ENCODE peak calls at places on chromosomes 12 and 14, in seven cellular contexts. B is CD4-positive, alpha-beta memory T cell; G is thoracic aorta; S is gastrocnemius medialis; J is HCT116; N is lower lobe of right lung; W is OCI-LY7. Y is an unnamed sample.

GRCh38 chr12:68086019-68086603 is 73.4 kb downstream of the IFNG start:
- DNase-seq in B (no peak), G (no peak), N (no peak), J (no peak), W (no peak), S (no peak), Y (no peak)

GRCh38 chr14:64569108-64570045 is 19.6 kb downstream of the PPP1R36 start:
- DNase-seq in S (peak), W (no peak), G (peak), J (peak), N (no peak), B (no peak), Y (peak)

GRCh38 chr12:11669348-11669747 is 19.9 kb downstream of the ETV6 start:
- DNase-seq in J (no peak), N (no peak), G (no peak), S (no peak), B (no peak), W (no peak), Y (no peak)

GRCh38 chr12:109232731-109233130 is 76.4 kb downstream of the FOXN4 start:
- DNase-seq in B (no peak), N (no peak), G (no peak), J (no peak), S (no peak), W (no peak), Y (no peak)

GRCh38 chr12:63982787-63983186 is 138.3 kb downstream of the SRGAP1 start:
- DNase-seq in N (no peak), W (no peak), J (no peak), B (no peak), S (no peak), G (no peak), Y (no peak)

GRCh38 chr12:131980263-131980662 is 30.5 kb downstream of the EP400 start:
- DNase-seq in S (no peak), J (no peak), W (peak), N (no peak), G (no peak), B (no peak), Y (no peak)

GRCh38 chr12:46049665-46050064 is 59.3 kb upstream of the SCAF11 start:
- DNase-seq in J (no peak), N (no peak), B (no peak), G (no peak), S (no peak), W (peak), Y (no peak)

GRCh38 chr14:51419685-51420084 is 179.6 kb downstream of the TMX1 start:
- DNase-seq in B (peak), G (no peak), W (peak), J (no peak), S (no peak), N (no peak), Y (no peak)

GRCh38 chr14:88818018-88818417 is 6.4 kb upstream of the TTC8 start:
- DNase-seq in N (no peak), B (no peak), S (no peak), G (no peak), J (no peak), W (no peak), Y (no peak)

GRCh38 chr12:99386907-99387306 is 260.6 kb upstream of the GARIN6 start:
- DNase-seq in G (no peak), B (no peak), W (peak), J (peak), N (no peak), S (no peak), Y (no peak)

GRCh38 chr14:90050271-90050670 is 11.5 kb upstream of the KCNK13 start:
- DNase-seq in W (no peak), J (no peak), N (no peak), B (no peak), G (no peak), S (no peak), Y (no peak)
- H3K27ac ChIP-seq in W (no peak), J (no peak), N (no peak), B (no peak), G (no peak), S (no peak), Y (no peak)

DNA sequence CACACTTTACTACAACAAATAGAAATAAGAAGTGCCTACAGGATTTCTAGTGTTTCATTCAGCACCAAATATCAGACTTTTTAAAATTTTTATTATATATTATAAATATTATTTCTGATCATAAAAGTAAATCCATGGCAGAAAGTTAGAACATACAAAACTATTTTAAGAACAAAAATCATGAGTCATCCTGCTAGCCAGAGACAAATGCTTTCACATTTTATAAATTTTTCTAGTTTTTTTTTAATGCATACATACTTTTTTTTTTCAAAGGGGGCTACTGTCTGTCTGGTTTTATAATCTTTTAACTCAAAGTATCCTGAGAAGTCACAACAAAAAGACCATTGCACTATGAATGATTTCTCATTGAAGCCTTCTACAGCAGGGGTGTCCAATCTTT is 67.5 kb downstream of the EPS8 start:
- DNase-seq in W (no peak), B (no peak), N (no peak), J (no peak), G (no peak), S (no peak), Y (no peak)
- H3K27ac ChIP-seq in W (no peak), B (no peak), N (no peak), J (no peak), G (peak), S (no peak), Y (no peak)

DNA sequence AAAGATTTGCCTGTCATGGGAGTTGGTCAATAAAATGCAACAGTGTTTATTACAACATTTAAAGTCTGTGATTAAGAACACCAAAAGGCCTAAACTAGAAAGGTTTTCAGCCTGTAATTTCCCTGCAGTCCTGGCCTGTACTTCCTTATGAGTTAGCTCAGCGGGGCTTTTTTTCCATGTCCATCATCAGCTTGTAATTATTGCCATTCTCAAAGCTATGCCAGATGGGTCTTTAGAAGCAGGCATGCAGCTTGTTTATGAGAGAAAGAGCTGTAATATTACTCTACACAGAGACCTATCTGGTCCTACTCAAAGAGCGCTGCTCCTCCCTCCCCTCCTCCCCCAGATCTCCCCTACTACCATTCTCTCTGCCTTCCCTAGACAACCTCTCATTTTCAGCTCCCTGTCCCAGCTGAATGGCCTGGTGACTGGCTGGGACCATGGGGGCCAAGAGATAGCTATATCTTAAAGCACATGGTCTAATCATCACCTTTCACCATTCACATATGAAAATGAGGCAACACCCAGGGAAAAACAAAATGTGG is 209.9 kb upstream of the CDKN3 start:
- DNase-seq in S (no peak), B (no peak), N (no peak), G (no peak), J (no peak), W (no peak), Y (no peak)
- H3K27ac ChIP-seq in S (no peak), B (no peak), N (no peak), G (no peak), J (no peak), W (no peak), Y (no peak)

DNA sequence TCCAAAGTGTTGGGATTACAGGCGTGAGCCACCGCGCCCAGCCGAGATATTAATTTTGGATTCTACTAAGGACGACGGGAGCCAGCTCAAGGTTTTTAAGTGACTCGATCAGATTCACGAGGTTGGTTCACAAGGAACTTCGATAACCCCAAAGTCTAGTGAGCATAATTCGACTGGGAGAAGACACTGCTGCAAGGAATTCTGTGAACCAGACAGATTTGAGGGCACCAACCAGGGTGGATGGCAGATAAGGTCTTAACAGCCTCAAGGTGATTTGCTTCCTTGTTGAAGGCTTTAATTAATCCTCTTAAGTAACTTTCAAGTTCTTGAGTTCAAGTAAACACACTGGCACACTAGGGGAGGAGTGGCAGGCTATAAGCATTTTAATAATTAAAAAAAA is 1.1 kb upstream of the KLHDC2 start:
- DNase-seq in W (peak), G (no peak), B (no peak), J (no peak), N (no peak), S (no peak), Y (no peak)
- H3K27ac ChIP-seq in W (peak), G (peak), B (peak), J (peak), N (peak), S (peak), Y (peak)

GRCh38 chr12:27012239-27012981 is 1.8 kb downstream of the TM7SF3 start:
- DNase-seq in G (no peak), N (no peak), S (no peak), W (no peak), B (no peak), J (no peak), Y (no peak)
- H3K27ac ChIP-seq in G (peak), N (peak), S (no peak), W (no peak), B (no peak), J (no peak), Y (peak)

GRCh38 chr14:105152794-105153241 is 15.8 kb downstream of the JAG2 start:
- DNase-seq in W (no peak), B (no peak), N (peak), S (peak), J (no peak), G (no peak), Y (no peak)

GRCh38 chr14:105153739-105154475 is 14.7 kb downstream of the JAG2 start:
- DNase-seq in W (no peak), B (peak), N (no peak), J (no peak), G (no peak), S (no peak), Y (no peak)

GRCh38 chr14:105154476-105154871 is 14.1 kb downstream of the JAG2 start:
- DNase-seq in W (no peak), B (peak), J (no peak), S (no peak), N (no peak), G (no peak), Y (no peak)

GRCh38 chr14:105151838-105152793 is 16.5 kb downstream of the JAG2 start:
- DNase-seq in S (peak), N (peak), W (no peak), B (peak), J (no peak), G (no peak), Y (no peak)

DNA sequence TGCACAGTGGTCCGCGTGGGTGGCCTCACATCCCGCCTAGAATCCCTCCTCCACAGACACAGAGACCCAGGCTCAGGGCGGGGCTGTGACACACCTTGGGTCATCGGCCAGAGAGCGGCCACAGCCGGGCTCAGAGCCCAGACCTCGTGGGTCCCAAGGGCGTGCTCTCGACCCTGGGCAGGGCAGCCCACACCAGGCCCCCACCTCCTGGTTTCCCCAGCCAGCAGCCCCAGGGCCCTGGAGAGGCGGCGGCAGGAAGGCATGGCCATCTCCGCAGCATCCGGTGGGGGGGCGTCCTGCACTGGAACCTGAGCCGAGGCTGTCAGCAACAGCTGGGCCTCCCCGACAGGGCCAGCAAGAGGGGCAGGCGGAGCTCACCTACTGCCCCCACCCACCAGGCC is 15.2 kb downstream of the JAG2 start:
- DNase-seq in N (no peak), S (peak), G (no peak), B (no peak), J (no peak), W (no peak), Y (no peak)
- H3K27ac ChIP-seq in N (peak), S (peak), G (no peak), B (no peak), J (no peak), W (no peak), Y (no peak)